ENCODE peak calls at places on chromosomes 5 and 9, in seven cellular contexts. U is SJSA1; B is fibroblast of the aortic adventitia; S is activated naive CD4-positive, alpha-beta T cell treated with anti-CD3 and anti-CD28 coated beads for 36 hours; P is posterior cingulate gyrus; V is pulmonary artery endothelial cell; C is KG1. O is an unnamed sample.

GRCh38 chr9:133089271-133089671 is 27.5 kb downstream of the CEL start:
- DNase-seq in U (no peak), B (no peak), S (no peak), P (no peak), V (no peak), C (no peak), O (peak)

GRCh38 chr5:172054611-172055153 is 48.2 kb upstream of the FBXW11 start:
- DNase-seq in U (no peak), B (no peak), S (no peak), P (no peak), V (no peak), C (no peak), O (no peak)

GRCh38 chr5:111259636-111260035 is 35.5 kb downstream of the CAMK4 start:
- DNase-seq in U (no peak), B (no peak), S (no peak), P (no peak), V (no peak), C (no peak), O (no peak)

GRCh38 chr5:142743677-142744441 is 26.3 kb upstream of the ARHGAP26 start:
- DNase-seq in U (no peak), B (peak), S (no peak), P (no peak), V (peak), C (no peak), O (peak)

GRCh38 chr5:76547242-76547890 is 75.8 kb downstream of the F2RL2 start:
- DNase-seq in U (no peak), B (peak), S (peak), P (no peak), V (no peak), C (peak), O (no peak)

GRCh38 chr9:3074247-3074646 is 230.4 kb upstream of the PUM3 start:
- DNase-seq in U (no peak), B (no peak), S (no peak), P (no peak), V (no peak), C (no peak), O (no peak)

GRCh38 chr5:72558383-72558782 is 51.2 kb upstream of the ZNF366 start:
- DNase-seq in U (no peak), B (peak), S (no peak), P (no peak), V (no peak), C (no peak), O (no peak)

GRCh38 chr9:92592946-92593860 is 57.4 kb upstream of the ECM2 start:
- DNase-seq in U (no peak), B (peak), S (no peak), P (no peak), V (no peak), C (no peak), O (no peak)

GRCh38 chr5:54148062-54148461 is 162.3 kb downstream of the ARL15 start:
- DNase-seq in U (no peak), B (peak), S (no peak), P (no peak), V (no peak), C (no peak), O (peak)

GRCh38 chr5:155728857-155729683 is 597.9 kb upstream of the SGCD start:
- DNase-seq in U (no peak), B (no peak), S (peak), P (peak), V (no peak), C (no peak), O (peak)

GRCh38 chr9:133716564-133717112 is 21.5 kb downstream of the SARDH start:
- DNase-seq in U (no peak), B (peak), S (no peak), P (no peak), V (no peak), C (no peak), O (no peak)

GRCh38 chr5:153584131-153584530 is 93.7 kb downstream of the GRIA1 start:
- DNase-seq in U (no peak), B (no peak), S (no peak), P (no peak), V (no peak), C (no peak), O (peak)

GRCh38 chr5:107875834-107876233 is 205.1 kb upstream of the EFNA5 start:
- DNase-seq in U (peak), B (peak), S (no peak), P (no peak), V (no peak), C (no peak), O (peak)

GRCh38 chr5:143261748-143262392 is 141.6 kb downstream of the NR3C1 start:
- DNase-seq in U (no peak), B (peak), S (peak), P (no peak), V (no peak), C (no peak), O (peak)

GRCh38 chr9:108762348-108763055 is 93.3 kb downstream of the ACTL7B start:
- DNase-seq in U (no peak), B (no peak), S (no peak), P (no peak), V (no peak), C (no peak), O (no peak)

GRCh38 chr9:71748280-71748743 is 20.0 kb downstream of the CEMIP2 start:
- DNase-seq in U (no peak), B (peak), S (no peak), P (no peak), V (no peak), C (no peak), O (peak)

GRCh38 chr9:112555091-112555643 is 68.5 kb downstream of the KIAA1958 start:
- DNase-seq in U (no peak), B (no peak), S (no peak), P (no peak), V (no peak), C (no peak), O (no peak)

GRCh38 chr5:63820557-63820956 is 141.7 kb downstream of the HTR1A start:
- DNase-seq in U (no peak), B (no peak), S (no peak), P (no peak), V (no peak), C (no peak), O (no peak)

GRCh38 chr9:10534863-10535262 is 77.9 kb downstream of the PTPRD start:
- DNase-seq in U (no peak), B (no peak), S (no peak), P (no peak), V (no peak), C (no peak), O (no peak)

GRCh38 chr9:124776952-124777645 is at the start of gene OLFML2A:
- DNase-seq in U (no peak), B (no peak), S (no peak), P (no peak), V (no peak), C (no peak), O (peak)

GRCh38 chr5:96788112-96788749 is 19.5 kb downstream of the ERAP1 start:
- DNase-seq in U (no peak), B (no peak), S (no peak), P (no peak), V (no peak), C (no peak), O (no peak)

GRCh38 chr5:168747987-168748777 is 169.0 kb upstream of the PANK3 start:
- DNase-seq in U (peak), B (no peak), S (peak), P (peak), V (no peak), C (peak), O (peak)

GRCh38 chr9:84669293-84670105 is at the start of gene NTRK2:
- DNase-seq in U (peak), B (peak), S (peak), P (peak), V (no peak), C (no peak), O (peak)

GRCh38 chr9:38280251-38280800 is 112.2 kb upstream of the ALDH1B1 start:
- DNase-seq in U (no peak), B (no peak), S (no peak), P (no peak), V (no peak), C (no peak), O (no peak)

O was measured in AG20443.